ENCODE peak calls at places on chromosomes 5 and 9, in nine cellular contexts. F is Right ventricle myocardium superior; K is NCI-H2171 treated with DMSO at 0.1 percent for 48 hours; C is stromal cell of bone marrow; X is HT-29; T is left colon; P is choroid plexus epithelial cell; R is activated T-helper 1 cell treated with anti-CD3 and anti-CD28 coated beads, Interleukin-2, amount 50 U/mL, for 16 hours; J is cardiac muscle cell. N is an unnamed sample.
A peak's percentile ranks its signal among the peaks of the same experiment; 100 is the strongest.

GRCh38 chr5:14298126-14298847 is 155.1 kb downstream of the TRIO start:
- DNase-seq in F (no peak), K (no peak), C (peak; percentile 43), X (no peak), T (no peak), P (peak; percentile 45), R (no peak), J (no peak), N (peak; percentile 40)

GRCh38 chr9:1869843-1870242 is 145.3 kb upstream of the SMARCA2 start:
- DNase-seq in F (no peak), K (peak; percentile 65), C (no peak), X (peak; percentile 65), T (peak; percentile 4), P (peak; percentile 13), R (peak; percentile 6), J (peak; percentile 63), N (no peak)

GRCh38 chr5:127988149-127988755 is 95.3 kb upstream of the SLC12A2 start:
- DNase-seq in F (no peak), K (peak; percentile 21), C (peak; percentile 25), X (peak; percentile 86), T (no peak), P (peak; percentile 96), R (no peak), J (no peak), N (peak; percentile 90)

GRCh38 chr5:28958581-28958980 is 1920.2 kb upstream of the CDH9 start:
- DNase-seq in F (no peak), K (no peak), C (no peak), X (no peak), T (no peak), P (no peak), R (no peak), J (no peak), N (no peak)

GRCh38 chr5:154262376-154262775 is 71.8 kb downstream of the GALNT10 start:
- DNase-seq in F (no peak), K (peak; percentile 30), C (no peak), X (no peak), T (no peak), P (no peak), R (no peak), J (no peak), N (no peak)

GRCh38 chr9:107389617-107390071 is 99.9 kb downstream of the KLF4 start:
- DNase-seq in F (peak; percentile 66), K (no peak), C (peak; percentile 31), X (peak; percentile 23), T (peak; percentile 9), P (peak; percentile 30), R (no peak), J (no peak), N (peak; percentile 27)

GRCh38 chr5:72747826-72748225 is 68.6 kb upstream of the TNPO1 start:
- DNase-seq in F (no peak), K (no peak), C (no peak), X (no peak), T (no peak), P (no peak), R (no peak), J (no peak), N (no peak)

GRCh38 chr5:177094224-177095087 is 7.7 kb downstream of the FGFR4 start:
- DNase-seq in F (peak; percentile 92), K (no peak), C (no peak), X (no peak), T (peak; percentile 61), P (peak; percentile 90), R (no peak), J (no peak), N (no peak)

GRCh38 chr9:69104830-69105527 is 69.1 kb upstream of the TJP2 start:
- DNase-seq in F (no peak), K (no peak), C (no peak), X (peak; percentile 91), T (peak; percentile 87), P (no peak), R (no peak), J (no peak), N (no peak)

GRCh38 chr9:124045076-124045829 is 33.7 kb downstream of the LHX2 start:
- DNase-seq in F (peak; percentile 79), K (peak; percentile 59), C (no peak), X (no peak), T (peak; percentile 18), P (peak; percentile 52), R (no peak), J (no peak), N (peak; percentile 34)

GRCh38 chr5:107376546-107377276 is 294.0 kb downstream of the EFNA5 start:
- DNase-seq in F (no peak), K (no peak), C (no peak), X (no peak), T (no peak), P (peak; percentile 93), R (no peak), J (no peak), N (peak; percentile 85)